ENCODE peak calls at places on chromosomes 4 and X, in six cellular contexts. I is ecto neural progenitor cell; C is IMR-90; Y is psoas muscle; P is T-helper 22 cell; Q is activated naive CD4-positive, alpha-beta T cell treated with Interleukin-2 at 50 U/mL for 16 hours. D is an unnamed sample.

GRCh38 chr4:153497091-153497531 is 31.0 kb downstream of the TMEM131L start:
- DNase-seq in C (peak), Y (no peak), Q (peak), I (no peak), P (no peak), D (no peak)

GRCh38 chr4:106676173-106676921 is 307.8 kb upstream of the GIMD1 start:
- DNase-seq in Q (no peak), Y (no peak), I (no peak), P (no peak), C (no peak), D (no peak)

GRCh38 chrX:13177921-13178320 is 133.5 kb upstream of the FAM9C start:
- DNase-seq in C (no peak), Y (no peak), P (no peak), I (no peak), Q (no peak), D (no peak)

GRCh38 chrX:10983526-10983925 is 127.6 kb upstream of the HCCS start:
- DNase-seq in Y (no peak), I (no peak), C (no peak), P (no peak), Q (no peak), D (no peak)

GRCh38 chr4:26052663-26053534 is 138.9 kb downstream of the SMIM20 start:
- DNase-seq in P (no peak), Y (no peak), C (no peak), I (no peak), Q (no peak), D (no peak)

GRCh38 chr4:175350246-175350645 is 432.1 kb downstream of the ADAM29 start:
- DNase-seq in Y (no peak), I (no peak), P (no peak), C (no peak), Q (no peak), D (no peak)

GRCh38 chr4:126965876-126966275 is 666.9 kb upstream of the INTU start:
- DNase-seq in I (no peak), Q (no peak), Y (no peak), P (no peak), C (no peak), D (no peak)

GRCh38 chrX:40031861-40032422 is 65.8 kb downstream of the BCOR start:
- DNase-seq in P (no peak), I (no peak), Y (no peak), Q (no peak), C (no peak), D (no peak)

GRCh38 chr4:73070072-73070385 is 513 bp upstream of the COX18 start:
- DNase-seq in C (no peak), P (no peak), Q (no peak), Y (no peak), I (no peak), D (no peak)

GRCh38 chrX:124242160-124242559 is 90.3 kb upstream of the TEX13D start:
- DNase-seq in P (no peak), C (no peak), Q (no peak), Y (no peak), I (no peak), D (no peak)

GRCh38 chrX:67543818-67544217 is at the start of gene AR:
- DNase-seq in C (peak), P (no peak), I (peak), Y (peak), Q (no peak), D (peak)

GRCh38 chr4:41976775-41977516 is 4.6 kb upstream of the DCAF4L1 start:
- DNase-seq in P (no peak), Y (no peak), Q (no peak), C (peak), I (no peak), D (no peak)

GRCh38 chr4:78776031-78776728 is at the start of gene BMP2K:
- DNase-seq in P (peak), Q (peak), Y (peak), I (peak), C (peak), D (peak)

GRCh38 chrX:816411-816810 is 185.8 kb downstream of the SHOX start:
- DNase-seq in Y (no peak), C (no peak), Q (no peak), P (no peak), I (no peak), D (no peak)

GRCh38 chr4:71466775-71467174 is 128.0 kb downstream of the SLC4A4 start:
- DNase-seq in Q (no peak), P (no peak), C (no peak), Y (no peak), I (no peak), D (no peak)

GRCh38 chr4:73676881-73677323 is 56.7 kb upstream of the RASSF6 start:
- DNase-seq in C (peak), I (no peak), Y (no peak), Q (no peak), P (no peak), D (peak)

GRCh38 chr4:186217733-186218293 is 9.5 kb upstream of the KLKB1 start:
- DNase-seq in I (no peak), C (no peak), Q (no peak), P (no peak), Y (no peak), D (no peak)

GRCh38 chr4:117203231-117203630 is 117.9 kb upstream of the TRAM1L1 start:
- DNase-seq in Y (no peak), I (no peak), P (no peak), C (no peak), Q (no peak), D (no peak)

GRCh38 chr4:184039963-184040383 is 134.9 kb downstream of the STOX2 start:
- DNase-seq in P (no peak), C (no peak), Q (no peak), I (peak), Y (no peak), D (peak)

GRCh38 chrX:120251471-120252011 is 929 bp downstream of the ZBTB33 start:
- DNase-seq in Q (peak), Y (no peak), P (no peak), C (peak), I (peak), D (peak)

GRCh38 chr4:20882500-20882899 is 182.2 kb downstream of the PACRGL start:
- DNase-seq in C (no peak), Q (no peak), I (no peak), P (no peak), Y (no peak), D (no peak)

GRCh38 chr4:140081582-140082398 is 72.2 kb downstream of the MAML3 start:
- DNase-seq in Q (no peak), Y (no peak), C (no peak), I (no peak), P (no peak), D (no peak)

GRCh38 chrX:17459596-17459995 is 84.6 kb downstream of the NHS start:
- DNase-seq in Y (no peak), P (no peak), Q (no peak), I (no peak), C (peak), D (no peak)

GRCh38 chr4:47814896-47815295 is 23.0 kb downstream of the CORIN start:
- DNase-seq in I (no peak), Y (no peak), Q (no peak), P (no peak), C (peak), D (no peak)

GRCh38 chr4:52001616-52002015 is 18.5 kb downstream of the LRRC66 start:
- DNase-seq in Y (no peak), I (no peak), P (no peak), Q (no peak), C (peak), D (peak)

GRCh38 chrX:111180750-111181240 is 84.8 kb downstream of the PAK3 start:
- DNase-seq in C (no peak), I (no peak), P (no peak), Y (no peak), Q (no peak), D (no peak)

D was measured in right cardiac atrium.